ENCODE peak calls at places on chromosomes 2 and 18, in seven cellular contexts. One of them, this sample, is unnamed.

GRCh38 chr18:36441872-36442271 is 144.4 kb downstream of the FHOD3 start:
- DNase-seq in MM.1S: no peak
- DNase-seq in A549: no peak
- DNase-seq in upper lobe of right lung: no peak
- DNase-seq in progenitor cell of endocrine pancreas: no peak
- DNase-seq in fibroblast of the aortic adventitia: peak
- DNase-seq in mucosa of descending colon: no peak
- DNase-seq in this sample: peak

GRCh38 chr2:216210711-216211131 is 101.6 kb downstream of the XRCC5 start:
- DNase-seq in upper lobe of right lung: no peak
- DNase-seq in fibroblast of the aortic adventitia: peak
- DNase-seq in mucosa of descending colon: no peak
- DNase-seq in MM.1S: no peak
- DNase-seq in progenitor cell of endocrine pancreas: no peak
- DNase-seq in A549: no peak
- DNase-seq in this sample: no peak

GRCh38 chr2:207223051-207223450 is 57.3 kb upstream of the KLF7 start:
- DNase-seq in progenitor cell of endocrine pancreas: no peak
- DNase-seq in MM.1S: no peak
- DNase-seq in fibroblast of the aortic adventitia: no peak
- DNase-seq in mucosa of descending colon: no peak
- DNase-seq in A549: peak
- DNase-seq in upper lobe of right lung: no peak
- DNase-seq in this sample: peak

GRCh38 chr2:236168110-236169067 is at the start of gene GBX2:
- DNase-seq in upper lobe of right lung: peak
- DNase-seq in fibroblast of the aortic adventitia: no peak
- DNase-seq in MM.1S: no peak
- DNase-seq in progenitor cell of endocrine pancreas: no peak
- DNase-seq in A549: peak
- DNase-seq in mucosa of descending colon: no peak
- DNase-seq in this sample: peak

GRCh38 chr2:168462543-168463045 is 6.5 kb downstream of the CERS6 start:
- DNase-seq in upper lobe of right lung: no peak
- DNase-seq in A549: no peak
- DNase-seq in MM.1S: no peak
- DNase-seq in fibroblast of the aortic adventitia: no peak
- DNase-seq in mucosa of descending colon: no peak
- DNase-seq in progenitor cell of endocrine pancreas: no peak
- DNase-seq in this sample: no peak

GRCh38 chr2:61988462-61989366 is 83.2 kb downstream of the COMMD1 start:
- DNase-seq in mucosa of descending colon: no peak
- DNase-seq in MM.1S: no peak
- DNase-seq in progenitor cell of endocrine pancreas: no peak
- DNase-seq in A549: peak
- DNase-seq in upper lobe of right lung: no peak
- DNase-seq in fibroblast of the aortic adventitia: no peak
- DNase-seq in this sample: peak

GRCh38 chr2:187553908-187554703 is at the start of gene TFPI:
- DNase-seq in fibroblast of the aortic adventitia: peak
- DNase-seq in progenitor cell of endocrine pancreas: no peak
- DNase-seq in A549: peak
- DNase-seq in mucosa of descending colon: no peak
- DNase-seq in upper lobe of right lung: no peak
- DNase-seq in MM.1S: no peak
- DNase-seq in this sample: peak

GRCh38 chr2:176534798-176535479 is 265.7 kb downstream of the MTX2 start:
- DNase-seq in upper lobe of right lung: no peak
- DNase-seq in mucosa of descending colon: no peak
- DNase-seq in progenitor cell of endocrine pancreas: no peak
- DNase-seq in A549: no peak
- DNase-seq in fibroblast of the aortic adventitia: peak
- DNase-seq in MM.1S: no peak
- DNase-seq in this sample: peak

GRCh38 chr2:52879561-52879960 is 888.0 kb upstream of the CHAC2 start:
- DNase-seq in A549: peak
- DNase-seq in mucosa of descending colon: no peak
- DNase-seq in MM.1S: no peak
- DNase-seq in progenitor cell of endocrine pancreas: no peak
- DNase-seq in upper lobe of right lung: no peak
- DNase-seq in fibroblast of the aortic adventitia: no peak
- DNase-seq in this sample: no peak

GRCh38 chr18:79405019-79405780 is 9.5 kb downstream of the NFATC1 start:
- DNase-seq in fibroblast of the aortic adventitia: no peak
- DNase-seq in progenitor cell of endocrine pancreas: no peak
- DNase-seq in upper lobe of right lung: peak
- DNase-seq in MM.1S: no peak
- DNase-seq in A549: no peak
- DNase-seq in mucosa of descending colon: peak
- DNase-seq in this sample: no peak

GRCh38 chr2:76599732-76600368 is 889.1 kb upstream of the GCFC2 start:
- DNase-seq in A549: peak
- DNase-seq in MM.1S: peak
- DNase-seq in mucosa of descending colon: no peak
- DNase-seq in upper lobe of right lung: no peak
- DNase-seq in progenitor cell of endocrine pancreas: peak
- DNase-seq in fibroblast of the aortic adventitia: peak
- DNase-seq in this sample: peak

GRCh38 chr2:190948671-190949070 is 65.3 kb downstream of the STAT1 start:
- DNase-seq in MM.1S: no peak
- DNase-seq in fibroblast of the aortic adventitia: peak
- DNase-seq in mucosa of descending colon: no peak
- DNase-seq in progenitor cell of endocrine pancreas: no peak
- DNase-seq in A549: no peak
- DNase-seq in upper lobe of right lung: no peak
- DNase-seq in this sample: peak

GRCh38 chr2:23803965-23804542 is 122.9 kb downstream of the ATAD2B start:
- DNase-seq in upper lobe of right lung: peak
- DNase-seq in progenitor cell of endocrine pancreas: no peak
- DNase-seq in MM.1S: no peak
- DNase-seq in A549: peak
- DNase-seq in fibroblast of the aortic adventitia: peak
- DNase-seq in mucosa of descending colon: no peak
- DNase-seq in this sample: peak

GRCh38 chr2:241282553-241282952 is 32.9 kb downstream of the HDLBP start:
- DNase-seq in mucosa of descending colon: no peak
- DNase-seq in MM.1S: no peak
- DNase-seq in fibroblast of the aortic adventitia: no peak
- DNase-seq in upper lobe of right lung: no peak
- DNase-seq in A549: no peak
- DNase-seq in progenitor cell of endocrine pancreas: no peak
- DNase-seq in this sample: no peak

GRCh38 chr18:9066358-9066757 is 36.1 kb upstream of the NDUFV2 start:
- DNase-seq in fibroblast of the aortic adventitia: no peak
- DNase-seq in mucosa of descending colon: no peak
- DNase-seq in progenitor cell of endocrine pancreas: no peak
- DNase-seq in A549: no peak
- DNase-seq in MM.1S: peak
- DNase-seq in upper lobe of right lung: no peak
- DNase-seq in this sample: no peak

GRCh38 chr18:56085561-56085960 is 497.6 kb upstream of the TCF4 start:
- DNase-seq in progenitor cell of endocrine pancreas: no peak
- DNase-seq in MM.1S: no peak
- DNase-seq in mucosa of descending colon: no peak
- DNase-seq in upper lobe of right lung: no peak
- DNase-seq in A549: no peak
- DNase-seq in fibroblast of the aortic adventitia: peak
- DNase-seq in this sample: peak

GRCh38 chr2:219995409-219995808 is 368.0 kb downstream of the SLC4A3 start:
- DNase-seq in progenitor cell of endocrine pancreas: no peak
- DNase-seq in upper lobe of right lung: no peak
- DNase-seq in A549: no peak
- DNase-seq in fibroblast of the aortic adventitia: no peak
- DNase-seq in MM.1S: no peak
- DNase-seq in mucosa of descending colon: no peak
- DNase-seq in this sample: no peak

GRCh38 chr2:46229134-46230063 is 67.8 kb upstream of the EPAS1 start:
- DNase-seq in A549: peak
- DNase-seq in upper lobe of right lung: no peak
- DNase-seq in fibroblast of the aortic adventitia: no peak
- DNase-seq in MM.1S: no peak
- DNase-seq in progenitor cell of endocrine pancreas: no peak
- DNase-seq in mucosa of descending colon: no peak
- DNase-seq in this sample: peak

DNA sequence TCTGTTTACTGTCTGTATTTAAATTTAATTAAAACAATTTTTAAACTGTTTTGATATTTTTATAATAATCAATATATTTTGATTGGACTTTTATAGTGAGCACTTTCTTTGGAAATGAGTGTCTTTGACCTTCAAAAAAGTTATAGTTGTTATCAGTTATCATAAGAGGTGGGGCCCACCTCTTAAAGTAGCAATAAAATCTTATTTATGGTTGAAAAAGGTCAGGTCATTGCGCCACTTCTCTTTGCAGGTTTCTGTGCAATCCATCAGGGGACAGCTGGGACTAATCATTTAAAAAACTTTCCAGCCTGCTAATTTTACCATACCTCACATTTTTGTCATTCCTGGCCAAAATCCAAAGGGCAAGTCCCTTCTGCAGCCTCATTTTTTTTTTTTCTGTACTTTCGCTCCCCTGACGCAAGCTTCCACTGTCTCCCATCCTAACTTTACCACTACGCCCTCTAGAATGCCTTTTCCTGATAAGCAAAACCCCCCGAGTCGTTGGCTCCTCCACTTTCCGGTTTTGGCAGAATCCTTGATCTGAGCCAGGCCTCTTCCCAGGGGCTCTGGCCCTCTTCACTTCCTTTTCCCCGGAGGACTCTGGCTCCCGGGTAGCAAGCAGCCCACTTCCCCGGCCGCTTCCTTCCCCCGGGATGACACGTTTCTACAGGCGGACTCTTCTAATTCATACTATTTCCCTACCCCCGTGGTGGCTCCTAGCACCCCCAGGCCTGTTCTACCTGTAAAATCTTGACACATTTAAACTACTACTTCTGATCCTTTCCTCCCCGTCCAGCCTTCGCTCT is 1.1 kb upstream of the SEH1L start:
- DNase-seq in mucosa of descending colon: no peak
- DNase-seq in fibroblast of the aortic adventitia: peak
- DNase-seq in MM.1S: peak
- DNase-seq in A549: peak
- DNase-seq in progenitor cell of endocrine pancreas: no peak
- DNase-seq in upper lobe of right lung: no peak
- DNase-seq in this sample: peak
- TF ChIP-seq CTCF in mucosa of descending colon: no peak
- TF ChIP-seq CTCF in fibroblast of the aortic adventitia: no peak
- TF ChIP-seq CTCF in MM.1S: no peak
- TF ChIP-seq CTCF in A549: no peak
- TF ChIP-seq CTCF in progenitor cell of endocrine pancreas: no peak
- TF ChIP-seq CTCF in upper lobe of right lung: no peak
- TF ChIP-seq CTCF in this sample: no peak

GRCh38 chr2:196594158-196594557 is 45.4 kb upstream of the CCDC150 start:
- DNase-seq in mucosa of descending colon: no peak
- DNase-seq in MM.1S: no peak
- DNase-seq in A549: no peak
- DNase-seq in progenitor cell of endocrine pancreas: no peak
- DNase-seq in fibroblast of the aortic adventitia: no peak
- DNase-seq in upper lobe of right lung: no peak
- DNase-seq in this sample: no peak

GRCh38 chr2:196592912-196593881 is 46.3 kb upstream of the CCDC150 start:
- DNase-seq in mucosa of descending colon: peak
- DNase-seq in fibroblast of the aortic adventitia: peak
- DNase-seq in upper lobe of right lung: peak
- DNase-seq in MM.1S: peak
- DNase-seq in A549: peak
- DNase-seq in progenitor cell of endocrine pancreas: peak
- DNase-seq in this sample: peak

GRCh38 chr2:196591004-196591403 is 48.5 kb upstream of the CCDC150 start:
- DNase-seq in fibroblast of the aortic adventitia: no peak
- DNase-seq in progenitor cell of endocrine pancreas: no peak
- DNase-seq in MM.1S: no peak
- DNase-seq in A549: no peak
- DNase-seq in upper lobe of right lung: no peak
- DNase-seq in mucosa of descending colon: no peak
- DNase-seq in this sample: no peak

GRCh38 chr2:196591621-196592022 is 47.9 kb upstream of the CCDC150 start:
- DNase-seq in MM.1S: no peak
- DNase-seq in fibroblast of the aortic adventitia: no peak
- DNase-seq in A549: no peak
- DNase-seq in progenitor cell of endocrine pancreas: no peak
- DNase-seq in mucosa of descending colon: no peak
- DNase-seq in upper lobe of right lung: no peak
- DNase-seq in this sample: no peak

DNA sequence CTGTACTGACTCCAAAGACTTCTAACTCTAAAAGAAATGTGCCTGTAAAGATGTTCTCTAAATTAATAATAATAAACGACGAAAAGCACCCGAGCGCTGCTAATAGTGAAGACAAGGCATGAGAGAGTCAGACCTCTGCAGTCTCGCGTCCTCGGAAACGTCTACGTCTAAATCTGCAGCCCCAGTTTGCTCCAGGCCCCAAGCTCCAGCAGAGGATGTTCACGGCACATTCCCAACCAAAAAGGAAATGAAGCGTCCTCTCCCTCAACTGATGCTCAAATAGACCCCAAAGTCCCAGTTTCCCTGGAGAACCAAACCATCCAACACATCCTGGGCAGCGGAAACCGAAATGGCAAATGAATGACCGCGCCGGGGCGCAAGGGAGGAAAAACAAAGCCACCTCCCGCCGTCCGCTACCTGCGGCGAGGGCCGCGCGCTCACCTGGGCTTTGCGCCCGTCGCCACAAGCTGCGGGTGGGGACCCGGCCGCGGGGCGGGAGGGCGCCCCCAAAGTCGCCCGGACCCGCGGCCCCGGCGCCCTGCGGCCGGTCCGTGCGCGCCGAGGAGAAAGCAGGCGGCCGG is 47.1 kb upstream of the CCDC150 start:
- DNase-seq in mucosa of descending colon: peak
- DNase-seq in fibroblast of the aortic adventitia: peak
- DNase-seq in upper lobe of right lung: peak
- DNase-seq in MM.1S: no peak
- DNase-seq in A549: peak
- DNase-seq in progenitor cell of endocrine pancreas: peak
- DNase-seq in this sample: peak
- TF ChIP-seq CTCF in mucosa of descending colon: no peak
- TF ChIP-seq CTCF in fibroblast of the aortic adventitia: peak
- TF ChIP-seq CTCF in upper lobe of right lung: no peak
- TF ChIP-seq CTCF in MM.1S: no peak
- TF ChIP-seq CTCF in A549: peak
- TF ChIP-seq CTCF in progenitor cell of endocrine pancreas: peak
- TF ChIP-seq CTCF in this sample: peak

DNA sequence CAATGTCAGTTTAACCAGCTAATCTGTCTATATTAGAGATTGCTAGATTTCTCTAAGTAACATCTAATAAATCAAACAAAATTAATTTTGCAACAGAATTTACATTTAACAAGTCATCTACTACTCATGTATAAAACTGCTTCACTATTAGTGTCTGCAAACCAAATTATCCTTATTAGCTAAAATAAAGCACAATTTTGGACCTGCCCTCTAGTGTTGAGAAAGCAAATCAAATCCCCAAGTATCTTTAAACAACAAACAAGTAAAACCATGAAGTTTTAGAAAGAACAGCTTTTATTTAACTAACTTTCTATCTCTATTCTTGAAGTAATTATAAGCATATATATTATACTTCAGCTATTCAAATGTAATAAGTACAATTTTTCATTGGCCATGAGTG is 113.1 kb upstream of the SP3 start:
- DNase-seq in progenitor cell of endocrine pancreas: no peak
- DNase-seq in upper lobe of right lung: no peak
- DNase-seq in MM.1S: peak
- DNase-seq in A549: no peak
- DNase-seq in mucosa of descending colon: no peak
- DNase-seq in fibroblast of the aortic adventitia: peak
- DNase-seq in this sample: no peak
- TF ChIP-seq CTCF in progenitor cell of endocrine pancreas: peak
- TF ChIP-seq CTCF in upper lobe of right lung: peak
- TF ChIP-seq CTCF in MM.1S: peak
- TF ChIP-seq CTCF in A549: peak
- TF ChIP-seq CTCF in mucosa of descending colon: no peak
- TF ChIP-seq CTCF in fibroblast of the aortic adventitia: peak
- TF ChIP-seq CTCF in this sample: peak

GRCh38 chr2:184067502-184067901 is 530.8 kb upstream of the ZNF804A start:
- DNase-seq in MM.1S: peak
- DNase-seq in mucosa of descending colon: no peak
- DNase-seq in fibroblast of the aortic adventitia: no peak
- DNase-seq in upper lobe of right lung: no peak
- DNase-seq in A549: no peak
- DNase-seq in progenitor cell of endocrine pancreas: no peak
- DNase-seq in this sample: no peak
- TF ChIP-seq CTCF in MM.1S: peak
- TF ChIP-seq CTCF in mucosa of descending colon: no peak
- TF ChIP-seq CTCF in fibroblast of the aortic adventitia: no peak
- TF ChIP-seq CTCF in upper lobe of right lung: no peak
- TF ChIP-seq CTCF in A549: no peak
- TF ChIP-seq CTCF in progenitor cell of endocrine pancreas: peak
- TF ChIP-seq CTCF in this sample: no peak